ENCODE peak calls at places on chromosome 21, in six cellular contexts. S, H, V, X, T and F are unnamed samples.

GRCh38 chr21:14070049-14070893 is 140.5 kb downstream of the LIPI start:
- DNase-seq in S (no peak), H (no peak), V (no peak), X (peak; percentile 27), T (no peak), F (no peak)

GRCh38 chr21:32088471-32088870 is 190.4 kb downstream of the MIS18A start:
- DNase-seq in S (no peak), H (no peak), V (no peak), X (no peak), T (no peak), F (no peak)

GRCh38 chr21:42157606-42158310 is 61.2 kb upstream of the ABCG1 start:
- DNase-seq in S (no peak), H (no peak), V (no peak), X (no peak), T (no peak), F (no peak)

GRCh38 chr21:27298465-27298864 is 331.6 kb upstream of the ADAMTS5 start:
- DNase-seq in S (no peak), H (no peak), V (no peak), X (no peak), T (no peak), F (no peak)

GRCh38 chr21:22174746-22175145 is 1176.5 kb downstream of the NCAM2 start:
- DNase-seq in S (no peak), H (no peak), V (no peak), X (no peak), T (no peak), F (no peak)

GRCh38 chr21:32257952-32258785 is 20.7 kb downstream of the MIS18A start:
- DNase-seq in S (peak; percentile 62), H (peak; percentile 53), V (peak; percentile 79), X (peak; percentile 88), T (no peak), F (peak; percentile 60)

GRCh38 chr21:21122680-21123079 is 124.5 kb downstream of the NCAM2 start:
- DNase-seq in S (no peak), H (no peak), V (no peak), X (no peak), T (no peak), F (no peak)

GRCh38 chr21:29298348-29299045 is at the start of gene BACH1:
- DNase-seq in S (peak; percentile 59), H (peak; percentile 27), V (peak; percentile 96), X (peak; percentile 94), T (no peak), F (peak; percentile 78)

GRCh38 chr21:33572350-33572749 is 16.1 kb downstream of the DONSON start:
- DNase-seq in S (no peak), H (no peak), V (no peak), X (no peak), T (no peak), F (no peak)

GRCh38 chr21:34129039-34129891 is 55.9 kb downstream of the MRPS6 start:
- DNase-seq in S (no peak), H (no peak), V (no peak), X (peak; percentile 77), T (no peak), F (no peak)

GRCh38 chr21:38494688-38495087 is 3.6 kb downstream of the ERG start:
- DNase-seq in S (no peak), H (no peak), V (no peak), X (no peak), T (no peak), F (no peak)

GRCh38 chr21:28554660-28555475 is 437.8 kb downstream of the LTN1 start:
- DNase-seq in S (no peak), H (no peak), V (no peak), X (peak; percentile 18), T (no peak), F (no peak)

GRCh38 chr21:43282358-43283120 is 113.7 kb downstream of the CRYAA start:
- DNase-seq in S (no peak), H (no peak), V (no peak), X (no peak), T (no peak), F (no peak)

GRCh38 chr21:37118187-37118826 is 45.3 kb downstream of the TTC3 start:
- DNase-seq in S (no peak), H (no peak), V (no peak), X (no peak), T (no peak), F (no peak)
- TF ChIP-seq REST in S (no peak), H (no peak), V (no peak), X (no peak), T (no peak), F (no peak)

GRCh38 chr21:26049803-26050202 is 120.8 kb downstream of the APP start:
- DNase-seq in S (no peak), H (no peak), V (no peak), X (no peak), T (no peak), F (no peak)

GRCh38 chr21:26047279-26047967 is 123.1 kb downstream of the APP start:
- DNase-seq in S (no peak), H (no peak), V (no peak), X (no peak), T (no peak), F (no peak)

GRCh38 chr21:26041441-26042180 is 129.0 kb downstream of the APP start:
- DNase-seq in S (no peak), H (no peak), V (no peak), X (no peak), T (no peak), F (no peak)

GRCh38 chr21:26042181-26042876 is 128.2 kb downstream of the APP start:
- DNase-seq in S (no peak), H (no peak), V (no peak), X (no peak), T (no peak), F (no peak)

GRCh38 chr21:26043891-26044290 is 126.7 kb downstream of the APP start:
- DNase-seq in S (no peak), H (no peak), V (no peak), X (no peak), T (no peak), F (no peak)
- TF ChIP-seq CTCF in S (no peak), H (no peak), V (no peak), X (no peak), T (no peak), F (no peak)

GRCh38 chr21:39599191-39599966 is 13.4 kb upstream of the B3GALT5 start:
- DNase-seq in S (no peak), H (no peak), V (no peak), X (no peak), T (no peak), F (no peak)

GRCh38 chr21:39601194-39601940 is 11.4 kb upstream of the B3GALT5 start:
- DNase-seq in S (no peak), H (no peak), V (no peak), X (no peak), T (no peak), F (no peak)

GRCh38 chr21:39593522-39593921 is 19.2 kb upstream of the B3GALT5 start:
- DNase-seq in S (no peak), H (no peak), V (no peak), X (no peak), T (no peak), F (no peak)

GRCh38 chr21:39595465-39595864 is 17.3 kb upstream of the B3GALT5 start:
- DNase-seq in S (no peak), H (no peak), V (no peak), X (no peak), T (no peak), F (no peak)

GRCh38 chr21:39597595-39598185 is 15.1 kb upstream of the B3GALT5 start:
- DNase-seq in S (no peak), H (no peak), V (no peak), X (no peak), T (no peak), F (no peak)
- TF ChIP-seq POLR2AphosphoS5 in S (no peak), H (no peak), V (no peak), X (no peak), T (no peak), F (no peak)

GRCh38 chr21:45993210-45994085 is 11.9 kb downstream of the COL6A1 start:
- DNase-seq in S (no peak), H (no peak), V (no peak), X (no peak), T (no peak), F (no peak)
- TF ChIP-seq REST in S (no peak), H (no peak), V (no peak), X (no peak), T (no peak), F (no peak)

GRCh38 chr21:35311985-35312384 is 262.9 kb upstream of the RUNX1 start:
- DNase-seq in S (no peak), H (no peak), V (no peak), X (no peak), T (no peak), F (no peak)

GRCh38 chr21:35314896-35315582 is 265.9 kb upstream of the RUNX1 start:
- DNase-seq in S (no peak), H (no peak), V (no peak), X (no peak), T (no peak), F (no peak)

GRCh38 chr21:35309316-35309715 is 260.2 kb upstream of the RUNX1 start:
- DNase-seq in S (no peak), H (no peak), V (no peak), X (no peak), T (no peak), F (no peak)
- TF ChIP-seq CTCF in S (no peak), H (no peak), V (no peak), X (no peak), T (no peak), F (no peak)

DNA sequence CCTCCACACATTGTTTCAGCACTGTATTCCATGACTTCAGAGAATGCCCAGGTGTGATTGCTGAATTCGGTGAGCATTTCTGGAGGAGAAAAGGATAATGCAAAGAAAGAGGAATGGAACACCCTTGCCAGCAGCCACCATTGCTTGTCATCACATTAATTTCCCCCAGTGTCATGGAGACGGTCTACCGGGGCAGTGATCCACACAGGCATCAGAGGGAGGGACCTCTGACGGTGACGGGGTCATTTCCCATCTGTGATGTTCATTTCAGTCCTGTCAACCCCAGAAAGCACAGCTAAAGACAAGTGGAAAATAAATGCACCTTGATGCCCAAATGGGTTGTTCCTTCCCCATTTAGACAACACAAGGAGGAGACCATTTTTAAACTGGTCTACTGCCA is 376.4 kb downstream of the PCP4 start:
- DNase-seq in S (no peak), H (no peak), V (no peak), X (no peak), T (no peak), F (no peak)
- TF ChIP-seq POLR2AphosphoS5 in S (no peak), H (no peak), V (no peak), X (no peak), T (no peak), F (no peak)

GRCh38 chr21:40976198-40977114 is 129.5 kb upstream of the DSCAM start:
- DNase-seq in S (no peak), H (no peak), V (no peak), X (no peak), T (no peak), F (peak; percentile 45)
- TF ChIP-seq REST in S (no peak), H (no peak), V (no peak), X (no peak), T (no peak), F (no peak)

DNA sequence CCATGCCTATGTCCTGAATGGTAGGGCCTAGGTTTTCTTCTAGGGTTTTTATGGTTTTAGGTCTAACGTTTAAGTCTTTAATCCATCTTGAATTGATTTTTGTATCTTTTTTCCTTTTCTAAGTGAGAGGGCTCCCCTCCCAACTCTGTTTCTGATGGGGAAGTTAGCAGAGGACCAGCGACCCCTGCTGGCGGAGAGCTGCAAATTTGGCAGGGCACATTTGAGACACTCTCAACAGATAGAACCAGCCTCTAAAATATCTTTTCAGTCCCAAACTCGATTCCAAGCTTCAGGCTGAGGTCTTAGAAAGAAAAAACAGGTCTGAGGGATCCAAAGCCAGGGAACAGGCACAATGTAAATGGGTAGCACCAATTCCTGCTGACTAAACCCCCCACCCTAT is 32.5 kb downstream of the LRRC3 start:
- DNase-seq in S (peak; percentile 28), H (no peak), V (peak; percentile 72), X (peak; percentile 82), T (no peak), F (no peak)
- TF ChIP-seq CTCF in S (no peak), H (peak; percentile 81), V (peak; percentile 81), X (peak; percentile 99), T (peak; percentile 51), F (peak; percentile 31)